ENCODE peak calls at places on chromosomes 1 and 21, in six cellular contexts. One of them, this sample, is unnamed.

GRCh38 chr1:58739851-58740466 is 40.1 kb upstream of the MYSM1 start:
- DNase-seq in astrocyte of the spinal cord: peak
- DNase-seq in lower lobe of right lung: no peak
- DNase-seq in A549: peak
- DNase-seq in GM10248: peak
- DNase-seq in HCT116: peak
- DNase-seq in this sample: no peak

GRCh38 chr1:98086156-98086555 is 165.3 kb upstream of the DPYD start:
- DNase-seq in lower lobe of right lung: no peak
- DNase-seq in A549: peak
- DNase-seq in GM10248: no peak
- DNase-seq in HCT116: no peak
- DNase-seq in astrocyte of the spinal cord: peak
- DNase-seq in this sample: no peak

GRCh38 chr1:22760453-22760852 is 49.8 kb downstream of the EPHB2 start:
- DNase-seq in HCT116: no peak
- DNase-seq in A549: no peak
- DNase-seq in astrocyte of the spinal cord: no peak
- DNase-seq in lower lobe of right lung: no peak
- DNase-seq in GM10248: no peak
- DNase-seq in this sample: no peak

GRCh38 chr21:39956586-39956985 is 89.3 kb downstream of the PCP4 start:
- DNase-seq in lower lobe of right lung: no peak
- DNase-seq in astrocyte of the spinal cord: no peak
- DNase-seq in HCT116: no peak
- DNase-seq in GM10248: no peak
- DNase-seq in A549: no peak
- DNase-seq in this sample: no peak

GRCh38 chr1:202234331-202235002 is 40.9 kb downstream of the LGR6 start:
- DNase-seq in HCT116: no peak
- DNase-seq in GM10248: no peak
- DNase-seq in lower lobe of right lung: no peak
- DNase-seq in A549: peak
- DNase-seq in astrocyte of the spinal cord: peak
- DNase-seq in this sample: no peak

GRCh38 chr1:197178998-197179397 is 32.5 kb upstream of the ASPM start:
- DNase-seq in GM10248: no peak
- DNase-seq in HCT116: no peak
- DNase-seq in astrocyte of the spinal cord: peak
- DNase-seq in lower lobe of right lung: no peak
- DNase-seq in A549: peak
- DNase-seq in this sample: no peak

GRCh38 chr1:91569411-91570104 is 68.9 kb downstream of the CDC7 start:
- DNase-seq in lower lobe of right lung: peak
- DNase-seq in astrocyte of the spinal cord: peak
- DNase-seq in GM10248: no peak
- DNase-seq in A549: peak
- DNase-seq in HCT116: peak
- DNase-seq in this sample: peak

GRCh38 chr21:45988366-45989347 is 7.1 kb downstream of the COL6A1 start:
- DNase-seq in astrocyte of the spinal cord: no peak
- DNase-seq in lower lobe of right lung: no peak
- DNase-seq in HCT116: no peak
- DNase-seq in GM10248: no peak
- DNase-seq in A549: no peak
- DNase-seq in this sample: peak

GRCh38 chr1:202088216-202088615 is 34.5 kb upstream of the GPR37L1 start:
- DNase-seq in astrocyte of the spinal cord: no peak
- DNase-seq in GM10248: no peak
- DNase-seq in A549: no peak
- DNase-seq in lower lobe of right lung: no peak
- DNase-seq in HCT116: no peak
- DNase-seq in this sample: no peak

GRCh38 chr1:220810179-220810653 is 23.5 kb downstream of the MTARC1 start:
- DNase-seq in HCT116: peak
- DNase-seq in lower lobe of right lung: peak
- DNase-seq in GM10248: peak
- DNase-seq in A549: peak
- DNase-seq in astrocyte of the spinal cord: peak
- DNase-seq in this sample: peak

GRCh38 chr1:4700801-4701200 is 46.4 kb downstream of the AJAP1 start:
- DNase-seq in GM10248: no peak
- DNase-seq in lower lobe of right lung: no peak
- DNase-seq in A549: no peak
- DNase-seq in HCT116: no peak
- DNase-seq in astrocyte of the spinal cord: no peak
- DNase-seq in this sample: no peak

GRCh38 chr1:99083338-99083737 is 78.7 kb upstream of the PLPPR5 start:
- DNase-seq in astrocyte of the spinal cord: no peak
- DNase-seq in GM10248: no peak
- DNase-seq in lower lobe of right lung: no peak
- DNase-seq in HCT116: no peak
- DNase-seq in A549: no peak
- DNase-seq in this sample: no peak

GRCh38 chr1:151739590-151740355 is 18.5 kb downstream of the RIIAD1 start:
- DNase-seq in astrocyte of the spinal cord: no peak
- DNase-seq in HCT116: no peak
- DNase-seq in A549: no peak
- DNase-seq in lower lobe of right lung: no peak
- DNase-seq in GM10248: no peak
- DNase-seq in this sample: no peak

GRCh38 chr1:155044812-155045690 is 6.1 kb upstream of the ADAM15 start:
- DNase-seq in HCT116: no peak
- DNase-seq in lower lobe of right lung: peak
- DNase-seq in A549: peak
- DNase-seq in astrocyte of the spinal cord: peak
- DNase-seq in GM10248: peak
- DNase-seq in this sample: no peak

GRCh38 chr1:148383966-148384365 is 99.1 kb downstream of the PPIAL4G start:
- DNase-seq in A549: no peak
- DNase-seq in GM10248: no peak
- DNase-seq in lower lobe of right lung: no peak
- DNase-seq in astrocyte of the spinal cord: no peak
- DNase-seq in HCT116: no peak
- DNase-seq in this sample: no peak

GRCh38 chr1:173329747-173330146 is 122.6 kb upstream of the TNFSF4 start:
- DNase-seq in A549: peak
- DNase-seq in lower lobe of right lung: no peak
- DNase-seq in astrocyte of the spinal cord: peak
- DNase-seq in GM10248: no peak
- DNase-seq in HCT116: no peak
- DNase-seq in this sample: no peak

GRCh38 chr1:7686301-7686850 is 84.7 kb upstream of the VAMP3 start:
- DNase-seq in lower lobe of right lung: peak
- DNase-seq in GM10248: no peak
- DNase-seq in astrocyte of the spinal cord: no peak
- DNase-seq in HCT116: no peak
- DNase-seq in A549: no peak
- DNase-seq in this sample: no peak

GRCh38 chr21:35721701-35722100 is 338.6 kb downstream of the SETD4 start:
- DNase-seq in GM10248: no peak
- DNase-seq in astrocyte of the spinal cord: no peak
- DNase-seq in A549: no peak
- DNase-seq in HCT116: no peak
- DNase-seq in lower lobe of right lung: no peak
- DNase-seq in this sample: no peak

GRCh38 chr1:37035014-37035686 is 835 bp upstream of the GRIK3 start:
- DNase-seq in A549: no peak
- DNase-seq in HCT116: no peak
- DNase-seq in lower lobe of right lung: no peak
- DNase-seq in astrocyte of the spinal cord: no peak
- DNase-seq in GM10248: no peak
- DNase-seq in this sample: no peak

GRCh38 chr1:37034301-37035013 is at the start of gene GRIK3:
- DNase-seq in A549: no peak
- DNase-seq in astrocyte of the spinal cord: no peak
- DNase-seq in HCT116: no peak
- DNase-seq in GM10248: no peak
- DNase-seq in lower lobe of right lung: no peak
- DNase-seq in this sample: no peak

GRCh38 chr1:37032660-37033354 is 1.5 kb downstream of the GRIK3 start:
- DNase-seq in HCT116: no peak
- DNase-seq in astrocyte of the spinal cord: no peak
- DNase-seq in GM10248: no peak
- DNase-seq in lower lobe of right lung: no peak
- DNase-seq in A549: no peak
- DNase-seq in this sample: no peak

GRCh38 chr1:37031871-37032270 is 2.4 kb downstream of the GRIK3 start:
- DNase-seq in A549: no peak
- DNase-seq in astrocyte of the spinal cord: no peak
- DNase-seq in GM10248: no peak
- DNase-seq in HCT116: no peak
- DNase-seq in lower lobe of right lung: no peak
- DNase-seq in this sample: no peak

GRCh38 chr1:37033355-37034291 is 692 bp downstream of the GRIK3 start:
- DNase-seq in A549: no peak
- DNase-seq in lower lobe of right lung: no peak
- DNase-seq in HCT116: no peak
- DNase-seq in astrocyte of the spinal cord: no peak
- DNase-seq in GM10248: no peak
- DNase-seq in this sample: no peak
- TF ChIP-seq CTCF in A549: no peak
- TF ChIP-seq CTCF in lower lobe of right lung: no peak
- TF ChIP-seq CTCF in HCT116: no peak
- TF ChIP-seq CTCF in astrocyte of the spinal cord: no peak
- TF ChIP-seq CTCF in GM10248: no peak
- TF ChIP-seq CTCF in this sample: no peak

DNA sequence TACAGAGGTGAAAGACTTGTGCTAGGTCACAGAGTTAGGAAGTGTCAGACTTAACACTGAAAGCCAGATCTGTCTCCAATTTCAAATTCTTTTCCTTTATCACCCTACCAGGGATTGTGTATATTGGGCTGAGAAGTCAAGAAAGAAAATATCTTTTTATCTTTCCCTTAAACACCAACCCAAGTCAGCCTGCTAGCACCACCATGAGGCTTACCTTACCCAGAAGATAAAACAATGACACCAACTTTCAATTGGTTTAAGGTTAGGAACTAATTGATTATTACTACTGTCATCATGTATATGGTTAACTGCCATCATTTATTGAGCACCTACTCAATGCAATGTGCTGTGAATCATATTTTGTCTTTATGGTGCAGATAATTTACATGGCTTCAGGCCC is 178.9 kb upstream of the FOXD3 start:
- DNase-seq in HCT116: no peak
- DNase-seq in astrocyte of the spinal cord: no peak
- DNase-seq in lower lobe of right lung: no peak
- DNase-seq in A549: no peak
- DNase-seq in GM10248: no peak
- DNase-seq in this sample: no peak
- TF ChIP-seq CTCF in HCT116: no peak
- TF ChIP-seq CTCF in astrocyte of the spinal cord: peak
- TF ChIP-seq CTCF in lower lobe of right lung: no peak
- TF ChIP-seq CTCF in A549: no peak
- TF ChIP-seq CTCF in GM10248: peak
- TF ChIP-seq CTCF in this sample: no peak

GRCh38 chr1:181918893-181919728 is 142.4 kb downstream of the ZNF648 start:
- DNase-seq in astrocyte of the spinal cord: no peak
- DNase-seq in lower lobe of right lung: no peak
- DNase-seq in A549: no peak
- DNase-seq in GM10248: no peak
- DNase-seq in HCT116: no peak
- DNase-seq in this sample: no peak

DNA sequence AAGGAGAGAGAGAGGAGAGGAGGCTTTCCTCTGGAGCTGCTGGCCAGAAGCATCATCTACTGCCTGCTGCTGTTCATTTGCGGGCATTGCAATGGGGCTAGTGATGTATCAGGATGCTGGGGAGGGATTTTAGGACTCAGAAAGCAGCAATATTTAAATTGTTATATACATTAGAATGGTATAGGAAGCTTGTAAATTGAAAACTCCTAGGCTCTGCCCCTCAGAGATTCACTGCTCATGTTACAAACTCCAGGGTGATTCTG is 141.9 kb downstream of the ZNF648 start:
- DNase-seq in GM10248: no peak
- DNase-seq in astrocyte of the spinal cord: no peak
- DNase-seq in lower lobe of right lung: no peak
- DNase-seq in A549: no peak
- DNase-seq in HCT116: no peak
- DNase-seq in this sample: no peak
- TF ChIP-seq CTCF in GM10248: no peak
- TF ChIP-seq CTCF in astrocyte of the spinal cord: no peak
- TF ChIP-seq CTCF in lower lobe of right lung: no peak
- TF ChIP-seq CTCF in A549: no peak
- TF ChIP-seq CTCF in HCT116: peak
- TF ChIP-seq CTCF in this sample: no peak

DNA sequence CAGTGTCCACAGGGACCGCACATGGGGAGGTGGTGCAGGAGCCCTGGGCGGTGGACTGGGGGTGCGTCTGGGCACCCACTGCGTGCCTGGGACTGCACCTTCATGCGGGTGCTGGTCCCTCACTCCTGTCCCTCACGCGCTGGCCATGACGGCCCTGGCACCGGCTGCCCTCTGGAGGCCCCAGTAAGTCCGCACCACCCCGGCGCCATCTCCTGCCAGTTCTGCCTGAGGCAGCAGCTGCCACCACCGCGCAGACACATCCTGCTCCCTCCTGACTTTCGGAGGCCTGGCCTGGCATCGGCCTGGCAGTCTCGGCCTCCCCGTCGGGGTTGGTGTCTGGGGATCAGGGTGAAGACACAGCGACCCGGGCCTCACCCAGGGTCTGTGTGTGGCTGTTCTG is 64.8 kb downstream of the MORN1 start:
- DNase-seq in lower lobe of right lung: no peak
- DNase-seq in GM10248: no peak
- DNase-seq in A549: no peak
- DNase-seq in astrocyte of the spinal cord: no peak
- DNase-seq in HCT116: no peak
- DNase-seq in this sample: no peak
- TF ChIP-seq CTCF in lower lobe of right lung: no peak
- TF ChIP-seq CTCF in GM10248: no peak
- TF ChIP-seq CTCF in A549: no peak
- TF ChIP-seq CTCF in astrocyte of the spinal cord: no peak
- TF ChIP-seq CTCF in HCT116: no peak
- TF ChIP-seq CTCF in this sample: no peak

GRCh38 chr1:17922833-17923232 is 167.7 kb downstream of the ACTL8 start:
- DNase-seq in lower lobe of right lung: no peak
- DNase-seq in astrocyte of the spinal cord: no peak
- DNase-seq in HCT116: peak
- DNase-seq in GM10248: peak
- DNase-seq in A549: peak
- DNase-seq in this sample: no peak

GRCh38 chr1:17916702-17917101 is 161.6 kb downstream of the ACTL8 start:
- DNase-seq in astrocyte of the spinal cord: no peak
- DNase-seq in lower lobe of right lung: no peak
- DNase-seq in GM10248: no peak
- DNase-seq in HCT116: no peak
- DNase-seq in A549: no peak
- DNase-seq in this sample: no peak

GRCh38 chr1:17923684-17924083 is 168.6 kb downstream of the ACTL8 start:
- DNase-seq in HCT116: no peak
- DNase-seq in lower lobe of right lung: no peak
- DNase-seq in GM10248: no peak
- DNase-seq in astrocyte of the spinal cord: no peak
- DNase-seq in A549: no peak
- DNase-seq in this sample: peak

GRCh38 chr1:17920881-17921635 is 165.9 kb downstream of the ACTL8 start:
- DNase-seq in GM10248: no peak
- DNase-seq in astrocyte of the spinal cord: no peak
- DNase-seq in lower lobe of right lung: no peak
- DNase-seq in HCT116: no peak
- DNase-seq in A549: no peak
- DNase-seq in this sample: peak

GRCh38 chr1:17919525-17920439 is 164.6 kb downstream of the ACTL8 start:
- DNase-seq in A549: peak
- DNase-seq in astrocyte of the spinal cord: peak
- DNase-seq in lower lobe of right lung: no peak
- DNase-seq in GM10248: no peak
- DNase-seq in HCT116: peak
- DNase-seq in this sample: no peak
- TF ChIP-seq CTCF in A549: peak
- TF ChIP-seq CTCF in astrocyte of the spinal cord: no peak
- TF ChIP-seq CTCF in lower lobe of right lung: no peak
- TF ChIP-seq CTCF in GM10248: no peak
- TF ChIP-seq CTCF in HCT116: peak
- TF ChIP-seq CTCF in this sample: no peak